ENCODE peak calls at places on chromosomes 1 and 21, in six cellular contexts. C is upper lobe of right lung, W is uterus, P is colonic mucosa, V is PC-3, M is astrocyte. U is an unnamed sample. For H3K36me3, the result is how much of the 10 kb centered on the place peaks cover.

GRCh38 chr1:117565745-117566455 is 39.9 kb upstream of the TENT5C start:
- DNase-seq in C (peak), W (no peak), P (no peak), V (no peak), M (no peak), U (no peak)

GRCh38 chr1:207034998-207035397 is 2.4 kb upstream of the C1orf116 start:
- DNase-seq in C (no peak), W (no peak), P (no peak), V (peak), M (peak), U (peak)

GRCh38 chr21:43907751-43908150 is 42.7 kb downstream of the AGPAT3 start:
- DNase-seq in C (no peak), W (no peak), P (no peak), V (no peak), M (no peak), U (no peak)

GRCh38 chr1:109864960-109865611 is 45.6 kb upstream of the CSF1 start:
- DNase-seq in C (no peak), W (peak), P (no peak), V (no peak), M (peak), U (peak)

GRCh38 chr1:157111396-157112165 is 12.0 kb upstream of the ETV3L start:
- DNase-seq in C (peak), W (no peak), P (no peak), V (no peak), M (no peak), U (no peak)

GRCh38 chr1:238377280-238377919 is 486.7 kb upstream of the ZP4 start:
- DNase-seq in C (no peak), W (no peak), P (no peak), V (no peak), M (no peak), U (no peak)

GRCh38 chr1:92262516-92262915 is 36.3 kb downstream of the GLMN start:
- DNase-seq in C (no peak), W (no peak), P (no peak), V (no peak), M (no peak), U (no peak)

GRCh38 chr1:44267438-44267837 is 54.2 kb downstream of the DMAP1 start:
- DNase-seq in C (no peak), W (no peak), P (peak), V (no peak), M (no peak), U (no peak)

GRCh38 chr1:46306159-46306530 is 2.6 kb downstream of the UQCRH start:
- DNase-seq in C (no peak), W (no peak), P (no peak), V (no peak), M (no peak), U (no peak)

GRCh38 chr1:68228833-68229232 is 3.5 kb downstream of the WLS start:
- DNase-seq in C (no peak), W (no peak), P (no peak), V (no peak), M (no peak), U (no peak)

GRCh38 chr1:183185941-183186490 is at the start of gene LAMC2:
- DNase-seq in C (peak), W (peak), P (peak), V (peak), M (peak), U (no peak)

GRCh38 chr21:43927591-43928229 is 62.7 kb downstream of the AGPAT3 start:
- DNase-seq in C (no peak), W (no peak), P (no peak), V (no peak), M (no peak), U (no peak)

GRCh38 chr1:174710868-174711845 is 263.4 kb downstream of the GPR52 start:
- DNase-seq in C (no peak), W (no peak), P (no peak), V (no peak), M (no peak), U (no peak)

GRCh38 chr1:110903853-110904500 is 31.0 kb downstream of the CD53 start:
- DNase-seq in C (no peak), W (no peak), P (no peak), V (no peak), M (no peak), U (no peak)

GRCh38 chr1:70436617-70437236 is 25.7 kb downstream of the CTH start:
- DNase-seq in C (no peak), W (peak), P (no peak), V (peak), M (no peak), U (peak)

GRCh38 chr1:206696812-206697585 is 12.3 kb downstream of the MAPKAPK2 start:
- DNase-seq in C (peak), W (no peak), P (no peak), V (no peak), M (no peak), U (no peak)

GRCh38 chr1:243970077-243970476 is 81.0 kb upstream of the ZBTB18 start:
- DNase-seq in C (no peak), W (no peak), P (no peak), V (no peak), M (no peak), U (no peak)

GRCh38 chr1:234875953-234876814 is 252.5 kb downstream of the TOMM20 start:
- DNase-seq in C (peak), W (no peak), P (peak), V (peak), M (peak), U (no peak)

GRCh38 chr1:47758341-47759237 is 238.6 kb downstream of the TRABD2B start:
- DNase-seq in C (no peak), W (no peak), P (no peak), V (no peak), M (no peak), U (no peak)

GRCh38 chr1:167221126-167221803 is 579 bp downstream of the POU2F1 start:
- DNase-seq in C (no peak), W (no peak), P (peak), V (no peak), M (no peak), U (no peak)

GRCh38 chr1:246932366-246932700 is 585 bp upstream of the AHCTF1 start:
- DNase-seq in C (no peak), W (no peak), P (peak), V (no peak), M (no peak), U (no peak)

GRCh38 chr1:175822575-175822974 is 79.2 kb upstream of the TNR start:
- DNase-seq in C (no peak), W (no peak), P (no peak), V (peak), M (peak), U (no peak)

GRCh38 chr1:56389813-56390539 is 189.4 kb downstream of the PLPP3 start:
- DNase-seq in C (no peak), W (no peak), P (no peak), V (peak), M (peak), U (no peak)

GRCh38 chr1:44811714-44812151 is 3.4 kb downstream of the BTBD19 start:
- DNase-seq in C (peak), W (no peak), P (no peak), V (no peak), M (peak), U (peak)

GRCh38 chr1:115314765-115315164 is 23.3 kb downstream of the NGF start:
- DNase-seq in C (no peak), W (peak), P (no peak), V (peak), M (peak), U (peak)

GRCh38 chr1:14366361-14367018 is 232.0 kb upstream of the KAZN start:
- DNase-seq in C (no peak), W (no peak), P (no peak), V (no peak), M (peak), U (no peak)

GRCh38 chr21:41825881-41826280 is 53.3 kb downstream of the PRDM15 start:
- DNase-seq in C (no peak), W (no peak), P (no peak), V (no peak), M (no peak), U (no peak)

GRCh38 chr21:41823166-41823565 is 56.0 kb downstream of the PRDM15 start:
- DNase-seq in C (peak), W (no peak), P (no peak), V (no peak), M (no peak), U (no peak)

GRCh38 chr21:41824466-41825207 is 54.5 kb downstream of the PRDM15 start:
- DNase-seq in C (peak), W (no peak), P (no peak), V (no peak), M (no peak), U (no peak)

GRCh38 chr21:41823906-41824305 is 55.2 kb downstream of the PRDM15 start:
- DNase-seq in C (peak), W (no peak), P (no peak), V (no peak), M (no peak), U (no peak)

DNA sequence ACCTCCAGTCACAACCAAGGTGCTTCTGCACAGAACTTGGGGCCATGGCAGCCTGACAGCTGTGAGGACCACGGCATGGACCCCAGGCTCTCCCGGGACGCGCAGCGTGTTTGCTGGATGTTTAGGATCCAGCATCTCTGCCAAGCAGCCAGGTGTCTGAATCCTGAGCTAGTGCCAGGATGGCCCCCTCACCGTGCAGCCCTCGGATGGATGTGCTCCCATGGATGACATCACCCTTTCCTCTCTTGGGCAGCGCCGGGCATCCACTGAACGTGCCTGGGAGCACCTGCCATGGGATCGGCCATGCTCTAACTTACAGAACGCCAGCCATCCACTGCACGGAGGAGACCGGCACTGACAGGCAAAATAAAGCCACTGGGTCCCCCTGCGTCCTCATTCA is 53.9 kb downstream of the PRDM15 start:
- DNase-seq in C (no peak), W (no peak), P (no peak), V (no peak), M (no peak), U (no peak)
- TF ChIP-seq CTCF in C (no peak), W (no peak), P (no peak), V (no peak), M (no peak), U (no peak)

GRCh38 chr1:205602118-205602517 is 29.7 kb downstream of the ELK4 start:
- DNase-seq in C (no peak), W (no peak), P (no peak), V (no peak), M (no peak), U (no peak)
- H3K36me3 ChIP-seq in C (under half), W (under half), P (under half), V (under half), M (under half), U (under half)

DNA sequence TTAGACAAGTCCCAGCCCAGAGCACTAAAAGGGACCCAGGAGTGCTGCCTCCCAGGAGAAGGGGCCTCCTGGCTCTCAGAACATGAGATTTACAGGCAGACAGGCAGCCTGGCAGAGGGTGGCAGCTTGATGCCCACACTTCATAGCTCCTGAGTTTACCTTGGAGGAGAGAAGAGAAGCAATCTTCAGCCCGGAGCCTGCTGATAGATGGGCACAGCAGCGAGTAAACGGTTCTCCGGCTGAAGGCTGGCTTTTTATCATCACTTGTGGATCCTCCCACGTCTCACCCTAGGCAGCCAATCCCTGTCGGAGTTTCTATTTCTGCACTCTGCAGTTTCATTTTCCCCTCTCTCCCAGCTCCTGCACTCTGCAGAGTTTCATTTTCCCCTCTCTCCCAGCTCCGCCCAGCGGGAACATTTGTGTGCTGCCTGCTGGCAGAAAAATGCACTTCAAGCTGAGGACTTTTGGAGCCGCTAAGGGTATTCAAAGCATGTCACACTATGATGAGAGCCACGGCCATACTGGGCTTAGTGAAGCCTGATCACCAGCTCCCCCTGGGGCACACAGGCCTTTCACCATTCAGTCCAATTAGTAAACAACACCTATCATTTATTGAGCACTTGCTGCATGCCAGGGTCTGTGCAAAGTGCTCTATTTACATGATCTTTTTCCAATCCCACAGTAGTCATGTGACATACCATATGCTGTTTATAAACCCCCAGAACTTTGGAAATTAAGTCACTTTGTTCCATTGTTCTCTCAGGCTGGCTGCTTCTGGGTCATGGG is at the start of gene IFI6:
- DNase-seq in C (peak), W (peak), P (peak), V (peak), M (peak), U (peak)
- TF ChIP-seq CTCF in C (peak), W (peak), P (peak), V (peak), M (peak), U (peak)

GRCh38 chr21:17590443-17590842 is 22.3 kb downstream of the BTG3 start:
- DNase-seq in C (no peak), W (no peak), P (no peak), V (no peak), M (no peak), U (no peak)
- H3K36me3 ChIP-seq in C (under half), W (under half), P (under half), V (under half), M (under half), U (under half)